ENCODE peak calls at places on chromosome 15, in seven cellular contexts. B, R, W, X, Q, U and S are unnamed samples. For H4K20me1, the result is how much of the 10 kb centered on the place peaks cover.

GRCh38 chr15:44092221-44092620 is 102.8 kb downstream of the FRMD5 start:
- DNase-seq in B (no peak), R (no peak), W (peak), X (no peak), Q (no peak), U (no peak), S (no peak)

GRCh38 chr15:26838742-26839460 is 28.0 kb upstream of the GABRA5 start:
- DNase-seq in B (no peak), R (peak), W (no peak), X (peak), Q (no peak), U (no peak), S (no peak)

GRCh38 chr15:51672100-51672731 is 9.1 kb upstream of the SCG3 start:
- DNase-seq in B (no peak), R (no peak), W (no peak), X (peak), Q (no peak), U (no peak), S (no peak)

GRCh38 chr15:72796515-72797337 is 13.2 kb upstream of the ADPGK start:
- DNase-seq in B (peak), R (no peak), W (peak), X (peak), Q (no peak), U (no peak), S (peak)

GRCh38 chr15:85592148-85592547 is 202.6 kb downstream of the KLHL25 start:
- DNase-seq in B (no peak), R (no peak), W (peak), X (no peak), Q (peak), U (no peak), S (peak)

GRCh38 chr15:85810075-85810474 is 15.3 kb upstream of the KLHL25 start:
- DNase-seq in B (no peak), R (no peak), W (no peak), X (no peak), Q (no peak), U (no peak), S (no peak)

GRCh38 chr15:76996526-76997401 is 1.8 kb downstream of the PSTPIP1 start:
- DNase-seq in B (no peak), R (no peak), W (peak), X (no peak), Q (no peak), U (no peak), S (peak)

GRCh38 chr15:69034352-69034751 is 19.9 kb downstream of the NOX5 start:
- DNase-seq in B (no peak), R (no peak), W (peak), X (no peak), Q (no peak), U (no peak), S (no peak)

GRCh38 chr15:56837281-56837680 is 81.2 kb upstream of the TCF12 start:
- DNase-seq in B (no peak), R (no peak), W (peak), X (no peak), Q (no peak), U (no peak), S (no peak)

DNA sequence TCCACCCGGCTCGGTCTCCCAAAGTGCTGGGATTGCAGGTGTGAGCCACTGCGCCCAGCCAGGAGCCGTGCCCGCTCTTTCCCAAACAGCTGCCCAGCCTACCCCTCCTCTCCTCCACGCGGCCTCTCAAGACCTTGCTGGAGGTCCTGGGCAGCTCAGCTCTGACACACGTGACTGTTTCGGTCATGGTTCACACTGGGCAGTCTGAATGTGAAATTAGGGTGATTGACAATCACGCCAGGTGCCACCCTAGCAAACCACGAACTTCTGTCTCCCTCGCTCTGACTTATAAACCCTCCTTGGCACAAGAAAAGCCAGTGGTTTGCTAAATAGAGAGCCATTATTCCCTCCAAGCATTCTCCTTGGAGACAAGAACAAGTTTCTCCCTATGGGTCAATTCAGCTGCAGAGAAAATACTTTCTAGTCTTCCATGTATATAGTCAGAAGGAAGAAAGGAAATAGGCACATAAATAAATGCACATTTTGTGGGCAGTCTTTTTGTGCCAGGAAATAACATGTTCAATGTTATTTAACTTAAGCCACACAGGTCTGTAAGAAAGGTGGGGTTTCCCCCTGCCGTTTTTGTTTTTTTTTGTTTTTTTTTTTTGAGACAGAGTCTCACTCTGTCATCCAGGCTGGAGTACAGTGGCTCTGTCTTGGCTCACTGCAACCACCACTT is 121.9 kb upstream of the MEF2A start:
- DNase-seq in B (no peak), R (no peak), W (no peak), X (no peak), Q (no peak), U (no peak), S (no peak)
- TF ChIP-seq POLR2A in B (no peak), R (no peak), W (no peak), X (no peak), Q (no peak), U (no peak), S (no peak)

DNA sequence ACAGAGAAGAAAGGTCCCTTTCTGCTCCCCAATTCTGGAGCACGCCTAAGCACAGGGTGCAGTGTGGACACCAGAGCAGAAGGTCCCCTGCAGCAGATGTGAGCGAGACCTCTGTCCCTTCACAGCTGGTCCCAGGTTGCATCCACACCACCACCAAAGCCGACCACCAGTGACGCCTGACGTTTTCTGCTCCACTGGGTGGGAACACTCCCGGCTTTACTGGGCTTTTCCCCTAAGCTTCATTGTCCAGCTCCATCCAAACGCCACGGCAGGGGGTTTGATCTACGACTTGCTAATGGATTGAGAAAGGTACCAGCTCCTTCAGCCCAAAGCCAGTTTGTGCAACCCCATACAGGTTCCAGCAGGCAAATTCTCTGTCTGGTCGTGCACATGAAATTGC is 31.3 kb downstream of the ADAMTS17 start:
- DNase-seq in B (no peak), R (no peak), W (no peak), X (no peak), Q (no peak), U (no peak), S (no peak)
- H3K27ac ChIP-seq in B (no peak), R (no peak), W (no peak), X (no peak), Q (no peak), U (no peak), S (no peak)

GRCh38 chr15:101126618-101127502 is 125.0 kb downstream of the CHSY1 start:
- DNase-seq in B (no peak), R (no peak), W (peak), X (no peak), Q (no peak), U (no peak), S (no peak)

GRCh38 chr15:101127503-101128076 is 124.3 kb downstream of the CHSY1 start:
- DNase-seq in B (peak), R (no peak), W (peak), X (no peak), Q (peak), U (peak), S (peak)

GRCh38 chr15:101129851-101130250 is 122.0 kb downstream of the CHSY1 start:
- DNase-seq in B (no peak), R (no peak), W (no peak), X (no peak), Q (no peak), U (no peak), S (no peak)

GRCh38 chr15:101128696-101129095 is 123.2 kb downstream of the CHSY1 start:
- DNase-seq in B (no peak), R (no peak), W (no peak), X (no peak), Q (no peak), U (no peak), S (no peak)

DNA sequence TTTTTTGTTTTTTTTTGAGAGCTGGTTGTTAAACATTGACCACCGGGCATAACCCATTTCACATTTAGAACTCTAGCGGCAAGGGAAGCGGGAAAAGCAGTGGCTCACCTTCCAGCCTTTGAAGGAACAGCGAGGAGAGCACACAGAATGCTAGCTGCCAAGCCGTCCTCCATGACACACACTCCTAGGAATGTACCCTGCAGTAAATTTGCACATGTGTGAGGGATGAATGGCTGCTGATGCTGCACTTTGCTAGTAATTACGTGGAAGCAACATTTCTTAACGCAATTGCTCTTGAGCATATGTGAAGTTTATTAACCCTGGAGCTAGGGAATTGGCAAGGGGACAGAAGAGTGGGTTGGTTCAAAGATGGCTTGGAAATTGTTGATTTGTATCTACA is 123.7 kb downstream of the CHSY1 start:
- DNase-seq in B (no peak), R (no peak), W (peak), X (no peak), Q (no peak), U (no peak), S (peak)
- H4K20me1 ChIP-seq in B (under half), R (under half), W (under half), X (under half), Q (under half), U (under half), S (under half)

DNA sequence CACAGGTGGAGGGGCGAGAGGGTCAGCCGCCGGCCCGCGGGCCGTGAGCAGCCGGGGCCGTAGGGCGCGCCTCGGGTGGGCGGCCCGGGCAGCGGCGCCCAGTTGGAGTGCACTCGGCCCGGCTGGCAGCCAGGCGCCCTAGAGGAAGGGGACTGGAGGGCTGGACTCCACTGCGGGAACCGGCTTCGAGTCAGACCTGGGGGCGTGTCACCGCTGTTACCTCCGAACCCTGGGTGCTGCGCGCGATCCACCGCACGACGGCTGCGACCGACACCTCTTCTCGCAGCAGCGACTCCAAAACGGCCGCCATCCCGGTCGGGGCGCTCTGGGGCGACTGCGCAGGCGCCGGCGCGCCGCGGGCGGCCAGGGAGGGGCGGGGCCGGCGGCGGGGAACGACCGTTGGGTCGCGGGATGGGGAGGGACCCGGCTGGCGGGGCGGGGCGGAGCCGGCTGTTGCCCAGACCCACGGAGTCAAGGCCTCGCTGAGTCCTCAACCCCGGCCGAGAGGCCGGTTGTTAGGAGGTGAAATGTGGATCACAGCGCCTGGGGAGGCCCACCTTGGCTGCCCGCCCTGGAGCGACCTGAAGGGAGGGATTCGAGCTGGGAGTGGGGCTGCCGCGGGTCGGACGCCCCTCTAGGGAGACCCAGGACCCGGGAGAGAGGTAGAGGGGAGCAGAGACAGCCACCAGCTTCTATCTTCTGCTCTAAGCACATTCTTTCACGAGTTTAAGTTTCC is at the start of gene CDAN1:
- DNase-seq in B (peak), R (peak), W (peak), X (peak), Q (peak), U (no peak), S (peak)
- TF ChIP-seq POLR2A in B (peak), R (peak), W (peak), X (peak), Q (peak), U (peak), S (peak)